ENCODE peak calls at places on chromosome 3, in seven cellular contexts. L is psoas muscle, A is brain microvascular endothelial cell, B is HFF-Myc, E is choroid plexus epithelial cell, Z is HCT116, S is fibroblast of villous mesenchyme. R is an unnamed sample.

GRCh38 chr3:54703906-54704305 is 224.0 kb downstream of the LRTM1 start:
- DNase-seq in L (no peak), B (no peak), E (no peak), A (no peak), S (no peak), Z (no peak), R (no peak)

GRCh38 chr3:158532099-158532734 is 38.8 kb upstream of the MLF1 start:
- DNase-seq in Z (peak; percentile 41), E (peak; percentile 79), L (no peak), S (peak; percentile 47), B (peak; percentile 35), A (peak; percentile 40), R (peak; percentile 80)

GRCh38 chr3:135623558-135623957 is 342.0 kb upstream of the PPP2R3A start:
- DNase-seq in B (no peak), S (no peak), A (no peak), E (no peak), L (no peak), Z (no peak), R (no peak)

GRCh38 chr3:46440531-46441294 is 24.0 kb downstream of the LTF start:
- DNase-seq in E (no peak), S (no peak), L (no peak), B (no peak), Z (no peak), A (no peak), R (no peak)

GRCh38 chr3:169940486-169941181 is 26.0 kb upstream of the SEC62 start:
- DNase-seq in E (no peak), L (no peak), B (no peak), Z (no peak), A (no peak), S (no peak), R (no peak)

GRCh38 chr3:76938962-76939361 is 100.9 kb upstream of the ROBO2 start:
- DNase-seq in E (no peak), Z (no peak), S (no peak), A (no peak), L (no peak), B (no peak), R (no peak)

GRCh38 chr3:187765342-187765741 is 20.1 kb upstream of the BCL6 start:
- DNase-seq in A (peak; percentile 39), S (peak; percentile 21), Z (no peak), L (no peak), B (no peak), E (peak; percentile 29), R (peak; percentile 54)

GRCh38 chr3:11603628-11604027 is 40.1 kb downstream of the VGLL4 start:
- DNase-seq in B (no peak), A (peak; percentile 97), E (peak; percentile 94), Z (no peak), L (peak; percentile 77), S (peak; percentile 98), R (peak; percentile 95)

GRCh38 chr3:5122030-5122740 is at the start of gene ARL8B:
- DNase-seq in S (peak; percentile 88), L (peak; percentile 94), A (peak; percentile 90), Z (peak; percentile 78), B (no peak), E (peak; percentile 92), R (peak; percentile 91)

GRCh38 chr3:184602406-184603155 is 41.0 kb downstream of the EPHB3 start:
- DNase-seq in L (no peak), E (no peak), A (no peak), Z (no peak), S (no peak), B (no peak), R (no peak)

GRCh38 chr3:108118038-108118727 is 27.4 kb upstream of the CD47 start:
- DNase-seq in Z (no peak), B (no peak), E (no peak), S (no peak), A (no peak), L (no peak), R (no peak)

GRCh38 chr3:52204337-52205073 is 6.5 kb downstream of the ALAS1 start:
- DNase-seq in E (no peak), B (no peak), A (no peak), L (no peak), Z (no peak), S (no peak), R (no peak)

GRCh38 chr3:22225161-22225560 is 474.2 kb upstream of the ZNF385D start:
- DNase-seq in Z (no peak), A (no peak), B (no peak), E (no peak), L (no peak), S (no peak), R (no peak)

GRCh38 chr3:183485585-183485984 is 57.2 kb upstream of the MCF2L2 start:
- DNase-seq in L (no peak), A (no peak), S (no peak), Z (no peak), B (no peak), E (no peak), R (no peak)

GRCh38 chr3:127096256-127097008 is 96.5 kb upstream of the PRR23E start:
- DNase-seq in S (no peak), Z (no peak), B (no peak), L (no peak), E (peak; percentile 22), A (no peak), R (no peak)

GRCh38 chr3:107740992-107741896 is 218.5 kb downstream of the BBX start:
- DNase-seq in S (peak; percentile 50), L (no peak), Z (no peak), E (peak; percentile 62), A (no peak), B (no peak), R (peak; percentile 61)

GRCh38 chr3:42683875-42684593 is 1.3 kb upstream of the KLHL40 start:
- DNase-seq in S (peak; percentile 89), E (peak; percentile 90), A (peak; percentile 96), L (peak; percentile 87), Z (peak; percentile 61), B (peak; percentile 84), R (peak; percentile 91)

GRCh38 chr3:123291404-123291803 is 89.7 kb downstream of the SEC22A start:
- DNase-seq in Z (no peak), L (no peak), S (no peak), E (no peak), A (no peak), B (no peak), R (no peak)

GRCh38 chr3:151604941-151605340 is 128.8 kb upstream of the AADACL2 start:
- DNase-seq in L (no peak), A (peak; percentile 43), B (no peak), S (no peak), Z (no peak), E (peak; percentile 83), R (peak; percentile 29)

GRCh38 chr3:125585595-125586223 is 9.6 kb downstream of the OSBPL11 start:
- DNase-seq in A (peak; percentile 61), L (peak; percentile 23), S (peak; percentile 77), Z (peak; percentile 45), E (peak; percentile 81), B (peak; percentile 79), R (peak; percentile 87)

DNA sequence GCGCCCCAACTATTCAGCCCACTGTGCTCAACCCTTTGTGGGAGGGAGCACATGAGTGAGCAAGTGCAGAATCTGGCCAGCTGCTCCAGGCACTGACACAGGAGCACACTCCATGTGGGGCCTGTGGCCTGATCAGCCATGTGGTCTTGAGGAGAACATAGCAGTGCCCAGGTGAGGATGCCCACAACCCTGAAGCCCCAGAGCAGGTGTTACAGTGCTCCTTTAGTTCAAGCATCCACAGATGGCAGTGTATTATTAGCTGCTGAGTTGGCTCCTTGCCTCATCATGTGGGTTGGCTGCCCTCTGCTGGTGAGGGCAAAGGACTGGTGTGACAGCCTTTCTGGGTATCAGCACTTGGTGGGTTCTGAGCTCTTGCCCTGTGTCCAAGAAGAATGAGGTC is 1588.2 kb downstream of the SI start:
- DNase-seq in A (peak; percentile 48), L (no peak), S (peak; percentile 24), Z (peak; percentile 48), E (peak; percentile 48), B (no peak), R (peak; percentile 42)
- TF ChIP-seq CTCF in A (peak; percentile 81), L (peak; percentile 17), S (peak; percentile 48), Z (peak; percentile 81), E (peak; percentile 65), B (peak; percentile 40), R (peak; percentile 60)

GRCh38 chr3:8931342-8931741 is 31.9 kb downstream of the RAD18 start:
- DNase-seq in Z (no peak), B (no peak), A (no peak), L (no peak), E (peak; percentile 23), S (peak; percentile 36), R (no peak)
- H3K4me3 ChIP-seq in Z (no peak overlapping the region), B (peak overlapping the region; percentile 14), A (no peak overlapping the region), L (no peak overlapping the region), E (no peak overlapping the region), S (peak overlapping the region; percentile 41), R (no peak overlapping the region)

GRCh38 chr3:117903226-117903625 is 1131.4 kb downstream of the IGSF11 start:
- DNase-seq in E (peak; percentile 92), S (peak; percentile 17), A (peak; percentile 4), B (no peak), Z (no peak), L (no peak), R (peak; percentile 47)

GRCh38 chr3:117892991-117893390 is 1141.7 kb downstream of the IGSF11 start:
- DNase-seq in A (no peak), L (no peak), E (peak; percentile 7), Z (no peak), S (no peak), B (no peak), R (peak; percentile 4)

GRCh38 chr3:117893638-117894037 is 1141.0 kb downstream of the IGSF11 start:
- DNase-seq in L (no peak), B (no peak), A (no peak), S (no peak), E (no peak), Z (no peak), R (no peak)

DNA sequence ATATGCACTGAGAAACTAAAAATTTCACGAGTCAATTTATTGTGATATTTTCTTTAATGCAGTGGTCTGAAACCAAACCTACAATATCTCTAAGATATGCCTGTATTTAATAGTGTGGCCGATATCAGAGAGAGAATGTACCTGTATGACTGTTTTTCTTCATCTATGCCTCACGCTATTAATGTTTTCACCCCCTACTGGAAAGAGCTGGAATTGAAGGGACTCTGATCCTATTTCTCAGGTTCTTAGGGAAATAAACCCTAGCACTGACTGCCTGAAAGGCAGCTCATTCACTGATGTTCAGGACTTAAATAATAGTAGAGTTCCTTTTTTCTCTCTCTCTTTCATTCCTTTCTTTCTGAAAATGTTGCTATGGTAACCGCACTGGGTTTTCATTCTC is 1135.9 kb downstream of the IGSF11 start:
- DNase-seq in B (peak; percentile 9), S (peak; percentile 2), A (no peak), Z (peak; percentile 15), E (peak; percentile 42), L (no peak), R (peak; percentile 38)
- TF ChIP-seq CTCF in B (peak; percentile 52), S (peak; percentile 42), A (peak; percentile 49), Z (peak; percentile 62), E (peak; percentile 62), L (no peak), R (peak; percentile 52)

DNA sequence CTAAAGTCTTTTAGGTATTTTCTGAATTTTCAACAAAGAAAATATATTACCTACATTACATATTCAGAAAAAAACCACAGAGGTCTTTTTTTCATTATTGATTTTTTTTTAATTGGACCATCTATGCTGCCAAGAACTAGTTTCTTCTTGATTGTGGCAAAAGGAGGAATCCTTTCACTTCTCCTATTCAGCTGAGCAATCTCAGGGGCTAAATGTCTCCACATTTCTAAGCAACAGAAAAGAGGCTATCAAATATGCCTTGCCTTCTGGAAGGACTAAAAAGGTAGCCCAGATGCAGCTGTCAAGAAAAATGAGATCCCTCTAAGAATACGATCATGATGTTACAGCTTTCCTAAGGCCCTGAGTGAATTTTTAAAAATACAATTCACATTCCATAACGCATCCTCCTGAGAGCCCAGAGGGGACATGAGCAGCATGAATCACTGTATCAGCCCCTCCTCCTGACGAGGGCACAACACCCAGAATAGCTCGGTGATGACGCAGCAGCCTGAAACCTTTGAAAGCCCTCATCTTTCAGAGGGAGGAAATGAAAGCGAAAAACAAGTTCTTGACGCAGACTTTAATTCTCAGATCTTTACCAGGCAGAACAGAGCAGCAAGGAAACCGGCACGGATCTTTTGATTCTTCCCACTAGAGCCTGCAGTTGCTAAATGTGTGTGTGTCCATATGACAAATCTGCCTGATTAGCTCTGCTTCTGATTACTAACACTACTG is 24.6 kb downstream of the RUBCN start:
- DNase-seq in S (peak; percentile 99), B (peak; percentile 92), L (peak; percentile 88), Z (peak; percentile 96), A (peak; percentile 98), E (peak; percentile 99), R (peak; percentile 99)
- H3K4me3 ChIP-seq in S (peak overlapping the region; percentile 56), B (peak overlapping the region; percentile 32), L (peak overlapping the region; percentile 53), Z (peak overlapping the region; percentile 31), A (peak overlapping the region; percentile 39), E (peak overlapping the region; percentile 41), R (peak overlapping the region; percentile 32)

R was measured in cardiac fibroblast.